ENCODE peak calls at places on chromosomes 7 and 10, in six cellular contexts. V is cardiac fibroblast; K is SK-N-MC; Z is stimulated activated CD4-positive, alpha-beta T cell treated with anti-CD3 and anti-CD28 coated beads, Interleukin-12 subunit alpha, Interleukin-12 subunit beta, amount 100 ng/mL, for 48 hours; E is BJ; W is AG09319. A is an unnamed sample.

GRCh38 chr10:34978080-34978479 is 112.1 kb downstream of the CUL2 start:
- DNase-seq in V (no peak), K (no peak), Z (no peak), E (no peak), W (no peak), A (no peak)

GRCh38 chr10:80664071-80664680 is 126.5 kb downstream of the SH2D4B start:
- DNase-seq in V (peak; percentile 58), K (peak; percentile 28), Z (peak; percentile 45), E (no peak), W (no peak), A (peak; percentile 20)

GRCh38 chr7:522938-523289 is 3.3 kb upstream of the PDGFA start:
- DNase-seq in V (no peak), K (no peak), Z (no peak), E (no peak), W (no peak), A (no peak)

GRCh38 chr7:29017666-29018065 is 59.5 kb upstream of the TRIL start:
- DNase-seq in V (peak; percentile 64), K (peak; percentile 57), Z (no peak), E (no peak), W (no peak), A (peak; percentile 18)

GRCh38 chr10:74432841-74433594 is 282.0 kb downstream of the ADK start:
- DNase-seq in V (peak; percentile 43), K (no peak), Z (no peak), E (peak; percentile 74), W (peak; percentile 16), A (peak; percentile 79)

GRCh38 chr10:101660268-101660667 is 34.7 kb downstream of the FBXW4 start:
- DNase-seq in V (no peak), K (no peak), Z (no peak), E (no peak), W (no peak), A (no peak)

GRCh38 chr10:3090388-3090787 is 23.0 kb downstream of the PFKP start:
- DNase-seq in V (no peak), K (no peak), Z (no peak), E (no peak), W (no peak), A (no peak)

GRCh38 chr7:91892821-91893340 is 12.4 kb upstream of the MTERF1 start:
- DNase-seq in V (peak; percentile 19), K (no peak), Z (no peak), E (no peak), W (no peak), A (no peak)

GRCh38 chr10:102449321-102450123 is 1.8 kb downstream of the C10orf95 start:
- DNase-seq in V (peak; percentile 80), K (no peak), Z (peak; percentile 81), E (no peak), W (no peak), A (peak; percentile 61)

GRCh38 chr7:477626-478220 is 41.9 kb downstream of the PDGFA start:
- DNase-seq in V (no peak), K (no peak), Z (no peak), E (no peak), W (no peak), A (peak; percentile 33)

A was measured in fibroblast of lung.